ENCODE peak calls at places on chromosomes 7 and 10, in four cellular contexts. One of them, this sample, is unnamed.

GRCh38 chr7:66859794-66860645 is 61.0 kb upstream of the TMEM248 start:
- DNase-seq in endothelial cell of umbilical vein: no peak
- DNase-seq in GM12878: no peak
- DNase-seq in A549: no peak
- DNase-seq in this sample: peak; percentile 7

GRCh38 chr10:5585517-5586222 is 60.9 kb downstream of the CALML3 start:
- DNase-seq in A549: no peak
- DNase-seq in endothelial cell of umbilical vein: no peak
- DNase-seq in GM12878: no peak
- DNase-seq in this sample: no peak

GRCh38 chr7:363626-364025 is 73.7 kb downstream of the FOXL3 start:
- DNase-seq in GM12878: no peak
- DNase-seq in endothelial cell of umbilical vein: no peak
- DNase-seq in A549: no peak
- DNase-seq in this sample: no peak

GRCh38 chr7:85191383-85191782 is 4.5 kb upstream of the SEMA3D start:
- DNase-seq in endothelial cell of umbilical vein: peak; percentile 42
- DNase-seq in A549: peak; percentile 7
- DNase-seq in GM12878: no peak
- DNase-seq in this sample: no peak

GRCh38 chr10:28054211-28054888 is 55.5 kb upstream of the ODAD2 start:
- DNase-seq in A549: no peak
- DNase-seq in GM12878: no peak
- DNase-seq in endothelial cell of umbilical vein: peak; percentile 49
- DNase-seq in this sample: no peak

GRCh38 chr7:32142649-32143048 is 72.4 kb upstream of the PDE1C start:
- DNase-seq in GM12878: no peak
- DNase-seq in A549: no peak
- DNase-seq in endothelial cell of umbilical vein: no peak
- DNase-seq in this sample: no peak

GRCh38 chr7:46996972-46997371 is 584.9 kb downstream of the TNS3 start:
- DNase-seq in endothelial cell of umbilical vein: no peak
- DNase-seq in GM12878: no peak
- DNase-seq in A549: no peak
- DNase-seq in this sample: no peak

GRCh38 chr10:78656815-78657621 is 411.7 kb upstream of the ZMIZ1 start:
- DNase-seq in endothelial cell of umbilical vein: peak; percentile 25
- DNase-seq in A549: no peak
- DNase-seq in GM12878: no peak
- DNase-seq in this sample: peak; percentile 39

GRCh38 chr7:11786186-11786585 is 45.8 kb downstream of the THSD7A start:
- DNase-seq in A549: peak; percentile 18
- DNase-seq in GM12878: no peak
- DNase-seq in endothelial cell of umbilical vein: peak; percentile 44
- DNase-seq in this sample: no peak

GRCh38 chr7:36011588-36011965 is 141.5 kb upstream of the EEPD1 start:
- DNase-seq in GM12878: no peak
- DNase-seq in endothelial cell of umbilical vein: no peak
- DNase-seq in A549: no peak
- DNase-seq in this sample: no peak

GRCh38 chr10:48364659-48365405 is 58.4 kb downstream of the MAPK8 start:
- DNase-seq in GM12878: no peak
- DNase-seq in endothelial cell of umbilical vein: peak; percentile 89
- DNase-seq in A549: no peak
- DNase-seq in this sample: peak; percentile 36

GRCh38 chr7:36653671-36654355 is 70.5 kb downstream of the AOAH start:
- DNase-seq in endothelial cell of umbilical vein: no peak
- DNase-seq in GM12878: no peak
- DNase-seq in A549: no peak
- DNase-seq in this sample: no peak

GRCh38 chr10:18104223-18104872 is 35.9 kb upstream of the CACNB2 start:
- DNase-seq in endothelial cell of umbilical vein: peak; percentile 52
- DNase-seq in GM12878: no peak
- DNase-seq in A549: peak; percentile 33
- DNase-seq in this sample: no peak

GRCh38 chr7:27453702-27454405 is 208.8 kb downstream of the HIBADH start:
- DNase-seq in A549: no peak
- DNase-seq in GM12878: no peak
- DNase-seq in endothelial cell of umbilical vein: peak; percentile 61
- DNase-seq in this sample: no peak
- H3K27ac ChIP-seq in A549: no peak overlapping the region
- H3K27ac ChIP-seq in GM12878: no peak overlapping the region
- H3K27ac ChIP-seq in endothelial cell of umbilical vein: no peak overlapping the region
- H3K27ac ChIP-seq in this sample: no peak overlapping the region

GRCh38 chr10:63628526-63629362 is 107.5 kb downstream of the REEP3 start:
- DNase-seq in A549: no peak
- DNase-seq in endothelial cell of umbilical vein: peak; percentile 91
- DNase-seq in GM12878: peak; percentile 72
- DNase-seq in this sample: peak; percentile 67

GRCh38 chr10:63627881-63628296 is 106.7 kb downstream of the REEP3 start:
- DNase-seq in A549: no peak
- DNase-seq in endothelial cell of umbilical vein: peak; percentile 46
- DNase-seq in GM12878: no peak
- DNase-seq in this sample: no peak

GRCh38 chr10:63630085-63630927 is 109.1 kb downstream of the REEP3 start:
- DNase-seq in A549: peak; percentile 84
- DNase-seq in GM12878: peak; percentile 43
- DNase-seq in endothelial cell of umbilical vein: peak; percentile 80
- DNase-seq in this sample: peak; percentile 91

GRCh38 chr10:63630928-63631685 is 109.9 kb downstream of the REEP3 start:
- DNase-seq in A549: no peak
- DNase-seq in endothelial cell of umbilical vein: no peak
- DNase-seq in GM12878: no peak
- DNase-seq in this sample: no peak

DNA sequence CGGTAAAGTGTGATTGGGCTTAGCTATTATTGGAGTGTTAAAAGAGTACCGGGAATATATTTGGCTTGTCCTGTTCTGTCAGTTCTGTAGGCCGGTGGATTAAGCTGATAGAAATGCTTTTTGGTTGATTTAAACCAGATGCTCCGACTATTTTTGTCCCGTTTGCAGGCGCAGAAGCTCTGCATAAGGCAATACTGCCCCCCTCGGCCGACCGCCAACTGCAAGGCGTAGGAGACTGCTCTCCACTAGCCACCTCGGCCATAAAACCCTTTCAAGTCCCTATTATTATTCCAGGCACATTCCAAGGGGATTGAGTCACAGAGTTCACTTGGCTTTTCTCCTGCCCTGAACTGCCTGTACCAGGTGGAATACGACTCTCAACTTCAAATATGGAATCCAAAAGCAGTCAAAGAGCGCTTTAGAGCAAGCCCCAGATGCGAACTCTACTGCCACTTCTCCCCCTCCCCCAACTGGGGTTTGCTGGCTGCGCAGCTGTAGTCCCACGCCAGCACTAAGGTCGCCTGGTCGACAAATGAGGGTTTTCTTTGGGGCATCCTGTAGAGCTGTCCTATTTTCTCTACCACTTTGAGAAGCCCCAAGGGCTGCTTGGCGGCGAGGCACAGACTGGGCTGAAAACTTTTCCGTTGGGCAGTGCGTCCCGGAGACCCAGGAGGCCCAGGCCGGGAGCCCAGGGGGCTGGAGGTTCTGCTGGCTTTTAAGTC is 108.3 kb downstream of the REEP3 start:
- DNase-seq in endothelial cell of umbilical vein: peak; percentile 98
- DNase-seq in A549: peak; percentile 86
- DNase-seq in GM12878: peak; percentile 83
- DNase-seq in this sample: peak; percentile 96
- TF ChIP-seq POLR2A in endothelial cell of umbilical vein: peak; percentile 27
- TF ChIP-seq POLR2A in A549: no peak
- TF ChIP-seq POLR2A in GM12878: no peak
- TF ChIP-seq POLR2A in this sample: peak; percentile 9

DNA sequence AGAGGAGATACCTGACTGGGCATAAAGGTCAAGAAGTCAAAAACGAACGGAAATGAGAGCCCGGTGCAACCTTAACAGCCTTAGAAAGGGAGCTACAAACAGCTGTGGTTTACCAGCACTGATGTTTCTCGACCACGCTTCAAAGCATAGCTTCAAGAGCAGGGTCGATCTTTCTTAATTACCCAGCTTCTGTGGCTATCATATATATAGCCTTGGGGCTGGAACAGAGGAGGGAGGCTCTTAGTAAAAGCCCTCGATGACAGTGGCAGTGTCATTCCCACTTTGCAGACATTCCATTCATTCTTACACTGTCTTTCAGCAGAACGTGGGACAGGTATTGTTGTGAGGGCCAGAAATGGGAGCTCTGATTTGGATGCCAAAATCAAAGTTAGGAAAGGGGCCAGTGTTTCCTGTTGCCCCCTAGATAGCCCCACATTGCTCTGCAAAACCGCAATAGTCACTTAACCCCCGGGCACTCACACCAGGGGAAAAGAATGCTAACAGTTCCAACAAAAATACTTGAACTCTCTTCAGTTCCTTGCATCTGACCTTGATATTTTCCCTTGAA is 141.5 kb downstream of the MTPAP start:
- DNase-seq in GM12878: peak; percentile 17
- DNase-seq in A549: no peak
- DNase-seq in endothelial cell of umbilical vein: peak; percentile 47
- DNase-seq in this sample: no peak
- H3K27ac ChIP-seq in GM12878: no peak overlapping the region
- H3K27ac ChIP-seq in A549: no peak overlapping the region
- H3K27ac ChIP-seq in endothelial cell of umbilical vein: no peak overlapping the region
- H3K27ac ChIP-seq in this sample: no peak overlapping the region

GRCh38 chr10:119413738-119414611 is 128.5 kb downstream of the RGS10 start:
- DNase-seq in endothelial cell of umbilical vein: no peak
- DNase-seq in A549: no peak
- DNase-seq in GM12878: no peak
- DNase-seq in this sample: no peak

GRCh38 chr10:119410361-119411116 is 132.0 kb downstream of the RGS10 start:
- DNase-seq in GM12878: no peak
- DNase-seq in endothelial cell of umbilical vein: no peak
- DNase-seq in A549: no peak
- DNase-seq in this sample: no peak

GRCh38 chr10:119415121-119415520 is 127.4 kb downstream of the RGS10 start:
- DNase-seq in A549: no peak
- DNase-seq in endothelial cell of umbilical vein: no peak
- DNase-seq in GM12878: no peak
- DNase-seq in this sample: no peak

GRCh38 chr10:119412244-119412750 is 130.2 kb downstream of the RGS10 start:
- DNase-seq in GM12878: no peak
- DNase-seq in A549: no peak
- DNase-seq in endothelial cell of umbilical vein: peak; percentile 50
- DNase-seq in this sample: peak; percentile 14

GRCh38 chr10:119412831-119413737 is 129.4 kb downstream of the RGS10 start:
- DNase-seq in A549: no peak
- DNase-seq in GM12878: no peak
- DNase-seq in endothelial cell of umbilical vein: no peak
- DNase-seq in this sample: no peak
- TF ChIP-seq POLR2A in A549: no peak
- TF ChIP-seq POLR2A in GM12878: no peak
- TF ChIP-seq POLR2A in endothelial cell of umbilical vein: no peak
- TF ChIP-seq POLR2A in this sample: no peak

GRCh38 chr7:17408245-17408903 is 109.9 kb downstream of the AHR start:
- DNase-seq in GM12878: no peak
- DNase-seq in A549: peak; percentile 61
- DNase-seq in endothelial cell of umbilical vein: peak; percentile 80
- DNase-seq in this sample: no peak
- H3K27ac ChIP-seq in GM12878: no peak overlapping the region
- H3K27ac ChIP-seq in A549: peak overlapping the region; percentile 89
- H3K27ac ChIP-seq in endothelial cell of umbilical vein: peak overlapping the region; percentile 26
- H3K27ac ChIP-seq in this sample: no peak overlapping the region

DNA sequence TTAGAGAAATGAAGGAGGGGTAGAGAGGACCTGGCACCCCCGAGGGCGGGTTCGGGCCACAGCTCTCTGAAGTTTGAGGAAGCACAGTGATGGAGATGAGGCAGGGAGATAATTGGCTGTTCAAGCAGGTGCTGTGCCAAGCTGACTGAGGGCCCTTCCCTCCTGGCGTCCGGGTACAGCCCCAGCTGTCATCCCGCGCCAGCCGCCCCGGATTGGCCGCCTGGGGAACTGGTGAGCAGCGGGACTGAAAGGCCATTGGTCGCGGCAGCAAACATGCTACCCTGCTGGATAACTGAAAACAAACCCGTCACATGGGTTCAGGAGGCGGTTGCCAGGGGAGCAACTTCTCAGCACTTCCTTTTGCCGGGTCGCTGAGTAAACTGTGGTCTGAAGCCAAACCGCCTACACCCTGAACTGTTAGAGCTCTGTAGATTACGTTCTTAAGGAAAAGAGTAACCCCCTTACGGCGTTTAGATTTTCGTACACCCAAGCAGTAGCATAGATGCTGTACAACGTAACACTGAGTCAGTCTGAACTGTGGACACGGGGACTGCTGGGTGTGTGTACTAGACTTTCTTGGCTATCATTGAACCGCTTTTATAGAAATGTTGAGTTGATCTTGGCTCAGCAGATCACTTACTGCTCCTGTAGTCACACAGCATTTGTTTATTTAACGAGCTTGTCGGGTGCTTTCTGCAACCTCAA is 1.3 kb downstream of the INSIG1 start:
- DNase-seq in GM12878: peak; percentile 92
- DNase-seq in A549: peak; percentile 98
- DNase-seq in endothelial cell of umbilical vein: peak; percentile 96
- DNase-seq in this sample: peak; percentile 95
- TF ChIP-seq POLR2A in GM12878: peak; percentile 84
- TF ChIP-seq POLR2A in A549: no peak
- TF ChIP-seq POLR2A in endothelial cell of umbilical vein: peak; percentile 52
- TF ChIP-seq POLR2A in this sample: peak; percentile 62

GRCh38 chr7:116539879-116540278 is 15.0 kb downstream of the CAV1 start:
- DNase-seq in endothelial cell of umbilical vein: no peak
- DNase-seq in GM12878: no peak
- DNase-seq in A549: no peak
- DNase-seq in this sample: no peak

GRCh38 chr7:116541951-116542350 is 17.1 kb downstream of the CAV1 start:
- DNase-seq in endothelial cell of umbilical vein: no peak
- DNase-seq in GM12878: no peak
- DNase-seq in A549: no peak
- DNase-seq in this sample: no peak

GRCh38 chr7:116538138-116538537 is 13.3 kb downstream of the CAV1 start:
- DNase-seq in endothelial cell of umbilical vein: no peak
- DNase-seq in A549: no peak
- DNase-seq in GM12878: no peak
- DNase-seq in this sample: no peak

GRCh38 chr7:116542618-116543017 is 17.8 kb downstream of the CAV1 start:
- DNase-seq in A549: no peak
- DNase-seq in GM12878: no peak
- DNase-seq in endothelial cell of umbilical vein: no peak
- DNase-seq in this sample: no peak

GRCh38 chr7:116540743-116541142 is 15.9 kb downstream of the CAV1 start:
- DNase-seq in endothelial cell of umbilical vein: no peak
- DNase-seq in GM12878: no peak
- DNase-seq in A549: peak; percentile 35
- DNase-seq in this sample: no peak
- H3K27ac ChIP-seq in endothelial cell of umbilical vein: no peak overlapping the region
- H3K27ac ChIP-seq in GM12878: no peak overlapping the region
- H3K27ac ChIP-seq in A549: peak overlapping the region; percentile 36
- H3K27ac ChIP-seq in this sample: no peak overlapping the region

This sample was measured in prostate gland.